ENCODE peak calls at places on chromosomes 11 and 22, in six cellular contexts. S is Right ventricle myocardium superior; K is aorta; U is GM12878; W is T-cell; A is effector memory CD8-positive, alpha-beta T cell. Q is an unnamed sample.

GRCh38 chr11:126465573-126466287 is 110.2 kb downstream of the ST3GAL4 start:
- ATAC-seq in S (peak), K (no peak), A (peak), U (peak), W (peak), Q (peak)

GRCh38 chr11:17406082-17406817 is 17.8 kb upstream of the KCNJ11 start:
- ATAC-seq in S (peak), A (no peak), K (no peak), W (no peak), U (no peak), Q (no peak)

GRCh38 chr11:86442827-86443226 is 68.1 kb downstream of the CCDC81 start:
- ATAC-seq in U (no peak), A (no peak), K (peak), S (no peak), W (no peak), Q (no peak)

GRCh38 chr11:72786305-72787261 is 7.3 kb downstream of the STARD10 start:
- ATAC-seq in K (no peak), S (no peak), A (no peak), W (no peak), U (no peak), Q (no peak)

GRCh38 chr11:93573184-93573583 is 30.0 kb upstream of the SMCO4 start:
- ATAC-seq in W (no peak), K (no peak), S (no peak), U (no peak), A (no peak), Q (no peak)

GRCh38 chr11:19693146-19693545 is 19.5 kb upstream of the NAV2 start:
- ATAC-seq in K (no peak), W (no peak), A (no peak), U (no peak), S (no peak), Q (no peak)

GRCh38 chr22:49667236-49667635 is 160.4 kb downstream of the BRD1 start:
- ATAC-seq in A (peak), K (no peak), W (no peak), S (no peak), U (no peak), Q (no peak)

GRCh38 chr11:80350541-80350940 is 909.7 kb upstream of the TENM4 start:
- ATAC-seq in S (no peak), K (no peak), W (no peak), U (no peak), A (no peak), Q (no peak)

GRCh38 chr11:70145025-70145529 is 58.0 kb upstream of the FADD start:
- ATAC-seq in A (no peak), S (no peak), U (no peak), W (no peak), K (no peak), Q (no peak)

GRCh38 chr11:128841461-128842072 is 25.5 kb downstream of the KCNJ1 start:
- ATAC-seq in W (no peak), S (no peak), A (peak), U (peak), K (no peak), Q (peak)

GRCh38 chr11:116199182-116199581 is 573.6 kb downstream of the BUD13 start:
- ATAC-seq in K (no peak), W (peak), A (no peak), S (peak), U (peak), Q (no peak)

GRCh38 chr11:115488945-115489344 is 15.3 kb downstream of the CADM1 start:
- ATAC-seq in U (no peak), A (no peak), W (no peak), S (no peak), K (no peak), Q (no peak)

GRCh38 chr11:927871-928270 is 2.2 kb downstream of the AP2A2 start:
- ATAC-seq in W (no peak), A (peak), S (no peak), K (no peak), U (peak), Q (no peak)

GRCh38 chr11:114821626-114822025 is 143.3 kb downstream of the NXPE2 start:
- ATAC-seq in U (no peak), W (no peak), K (no peak), S (no peak), A (no peak), Q (no peak)

GRCh38 chr22:25630446-25630845 is 66.0 kb downstream of the GRK3 start:
- ATAC-seq in S (no peak), A (no peak), W (no peak), U (no peak), K (no peak), Q (no peak)

Q was measured in stimulated activated memory B cell treated with anti-CD40 and anti-IgM and Interleukin-4, amounts not matched to agents 10 μg/mL and 1 μg/mL and 100 μg/mL, for 72 hours.